ENCODE peak calls at places on chromosomes 13 and 19, in five cellular contexts. N, H, Z, W and S are unnamed samples.

GRCh38 chr13:104487006-104487405 is 1420.8 kb upstream of the SLC10A2 start:
- DNase-seq in N (no peak), W (no peak), H (no peak), Z (no peak), S (no peak)

GRCh38 chr13:44719857-44720671 is 143.9 kb upstream of the TSC22D1 start:
- DNase-seq in Z (no peak), W (no peak), H (no peak), N (peak), S (no peak)

GRCh38 chr13:107832521-107833095 is 382.7 kb downstream of the LIG4 start:
- DNase-seq in N (no peak), Z (no peak), H (no peak), W (no peak), S (no peak)

GRCh38 chr13:41960700-41961697 is at the start of gene VWA8:
- DNase-seq in H (peak), W (no peak), N (peak), Z (peak), S (peak)

GRCh38 chr19:50724522-50725217 is 1.5 kb downstream of the CLEC11A start:
- DNase-seq in N (peak), Z (peak), H (peak), W (peak), S (peak)

GRCh38 chr13:48975101-48975925 is at the start of gene FNDC3A:
- DNase-seq in H (peak), Z (peak), W (no peak), N (peak), S (peak)

GRCh38 chr19:45922281-45922680 is 7.7 kb upstream of the NANOS2 start:
- DNase-seq in H (peak), Z (peak), W (no peak), N (peak), S (peak)

GRCh38 chr19:47106819-47107200 is 6.8 kb downstream of the ZC3H4 start:
- DNase-seq in N (no peak), W (no peak), H (no peak), Z (peak), S (no peak)

GRCh38 chr13:44305845-44306244 is 67.8 kb upstream of the SERP2 start:
- DNase-seq in H (no peak), N (no peak), Z (no peak), W (no peak), S (no peak)

GRCh38 chr13:43785681-43786471 is 896 bp downstream of the ENOX1 start:
- DNase-seq in H (peak), N (peak), Z (no peak), W (no peak), S (no peak)

GRCh38 chr13:50238922-50239321 is 223.7 kb downstream of the KCNRG start:
- DNase-seq in H (no peak), Z (no peak), W (no peak), N (no peak), S (no peak)

GRCh38 chr13:101989798-101990350 is 412.0 kb downstream of the FGF14 start:
- DNase-seq in W (no peak), H (no peak), Z (no peak), N (no peak), S (no peak)

GRCh38 chr19:18333680-18334079 is 6.7 kb upstream of the PGPEP1 start:
- DNase-seq in N (no peak), W (no peak), H (no peak), Z (no peak), S (no peak)

GRCh38 chr19:1027953-1028902 is 1.8 kb downstream of the CNN2 start:
- DNase-seq in N (peak), Z (peak), H (peak), W (no peak), S (peak)

GRCh38 chr13:42894765-42895181 is 97.3 kb downstream of the EPSTI1 start:
- DNase-seq in H (no peak), Z (no peak), W (no peak), N (no peak), S (no peak)

GRCh38 chr19:32817252-32817912 is 52.2 kb downstream of the SLC7A9 start:
- DNase-seq in Z (no peak), W (no peak), H (no peak), N (no peak), S (peak)

GRCh38 chr13:46126552-46127171 is 21.8 kb upstream of the CPB2 start:
- DNase-seq in Z (peak), H (peak), W (no peak), N (peak), S (peak)

GRCh38 chr13:106561551-106562170 is 6.3 kb downstream of the ARGLU1 start:
- DNase-seq in H (no peak), W (peak), N (no peak), Z (peak), S (no peak)

GRCh38 chr13:107210216-107211010 is 642.5 kb upstream of the ARGLU1 start:
- DNase-seq in W (no peak), Z (no peak), H (no peak), N (no peak), S (no peak)

GRCh38 chr13:26502826-26503225 is 54.7 kb upstream of the WASF3 start:
- DNase-seq in Z (no peak), H (no peak), W (no peak), N (no peak), S (no peak)

GRCh38 chr19:2648528-2648937 is 54.0 kb downstream of the GNG7 start:
- DNase-seq in W (peak), Z (peak), N (peak), H (peak), S (peak)

GRCh38 chr13:28716511-28716910 is 2.3 kb downstream of the SLC46A3 start:
- DNase-seq in N (peak), H (no peak), W (no peak), Z (peak), S (no peak)

GRCh38 chr19:17180997-17181702 is 34.0 kb upstream of the USE1 start:
- DNase-seq in Z (no peak), N (no peak), H (peak), W (no peak), S (no peak)

GRCh38 chr13:48864100-48864499 is 111.6 kb upstream of the FNDC3A start:
- DNase-seq in N (no peak), Z (no peak), W (no peak), H (no peak), S (no peak)

GRCh38 chr13:94119360-94119936 is 360.0 kb downstream of the DCT start:
- DNase-seq in Z (no peak), H (no peak), N (no peak), W (no peak), S (peak)

GRCh38 chr13:112101360-112101930 is 34.5 kb downstream of the SOX1 start:
- DNase-seq in H (no peak), W (no peak), N (no peak), Z (no peak), S (no peak)

GRCh38 chr13:98585946-98586345 is 9.0 kb upstream of the STK24 start:
- DNase-seq in Z (no peak), N (no peak), H (no peak), W (no peak), S (no peak)

GRCh38 chr13:77776704-77777103 is 79.2 kb downstream of the SLAIN1 start:
- DNase-seq in N (no peak), Z (no peak), W (no peak), H (no peak), S (no peak)

GRCh38 chr13:40356011-40356410 is 310.4 kb downstream of the FOXO1 start:
- DNase-seq in Z (no peak), H (no peak), N (no peak), W (no peak), S (no peak)

GRCh38 chr13:66556306-66556705 is 673.8 kb downstream of the PCDH9 start:
- DNase-seq in W (no peak), N (no peak), Z (no peak), H (no peak), S (no peak)

GRCh38 chr13:39676315-39676876 is 20.9 kb downstream of the COG6 start:
- DNase-seq in N (peak), Z (peak), W (no peak), H (no peak), S (peak)

GRCh38 chr13:71661921-71662320 is 205.1 kb downstream of the DACH1 start:
- DNase-seq in W (no peak), Z (no peak), N (no peak), H (no peak), S (no peak)

GRCh38 chr19:1680976-1681375 is 28.6 kb upstream of the TCF3 start:
- DNase-seq in N (no peak), H (no peak), W (no peak), Z (no peak), S (no peak)

GRCh38 chr13:107866007-107866665 is 349.2 kb downstream of the LIG4 start:
- DNase-seq in H (peak), Z (peak), W (no peak), N (peak), S (no peak)

GRCh38 chr13:47330031-47330430 is 433.2 kb upstream of the HTR2A start:
- DNase-seq in N (no peak), W (no peak), H (no peak), Z (no peak), S (no peak)

GRCh38 chr13:47332149-47332548 is 435.3 kb upstream of the HTR2A start:
- DNase-seq in W (no peak), N (no peak), Z (no peak), H (no peak), S (no peak)

GRCh38 chr13:47337781-47338507 is 441.1 kb upstream of the HTR2A start:
- DNase-seq in W (no peak), N (no peak), Z (no peak), H (no peak), S (no peak)

GRCh38 chr13:47334173-47334572 is 437.3 kb upstream of the HTR2A start:
- DNase-seq in Z (no peak), H (no peak), N (no peak), W (no peak), S (no peak)
- TF ChIP-seq HDAC2 in Z (no peak), H (no peak), N (no peak), W (no peak), S (no peak)

DNA sequence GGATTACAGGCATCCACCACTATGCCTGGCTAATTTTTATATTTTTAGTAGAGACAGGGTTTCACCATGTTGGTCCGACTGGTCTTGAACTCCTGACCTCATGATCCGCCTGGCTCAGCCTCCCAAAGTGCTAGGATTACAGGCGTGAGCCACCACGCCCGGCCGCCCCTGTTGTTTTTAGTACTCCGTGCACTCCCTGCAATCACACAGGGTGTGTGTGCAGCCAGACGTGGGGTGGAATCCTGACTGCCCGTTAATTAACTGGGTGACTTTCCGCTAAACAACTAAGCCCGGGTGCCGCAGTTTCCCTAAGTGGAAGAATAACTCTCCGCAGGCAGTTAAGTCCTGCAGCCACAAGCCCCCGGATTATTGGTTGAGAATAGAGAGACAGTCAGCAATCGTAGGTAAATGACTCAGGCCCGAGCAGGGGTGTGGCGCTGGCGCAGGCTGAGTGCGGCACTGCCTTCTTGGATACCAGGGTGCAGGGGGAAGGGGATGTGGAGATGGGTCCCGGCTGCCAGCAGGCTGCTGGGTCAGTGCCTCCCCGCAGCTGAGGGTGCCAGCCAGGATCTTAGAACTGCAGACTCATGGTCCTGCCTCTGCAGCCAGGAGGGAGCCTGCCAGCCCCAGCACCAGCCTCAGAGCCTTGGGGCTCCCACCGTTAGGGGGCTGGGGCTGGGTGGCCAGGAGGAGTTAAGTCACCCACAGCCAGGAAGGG is 6.1 kb upstream of the FXYD3 start:
- DNase-seq in W (no peak), Z (no peak), H (no peak), N (peak), S (no peak)
- TF ChIP-seq HDAC2 in W (no peak), Z (no peak), H (no peak), N (no peak), S (no peak)

GRCh38 chr19:11230621-11231386 is 8.6 kb upstream of the ANGPTL8 start:
- DNase-seq in W (no peak), N (no peak), Z (no peak), H (no peak), S (peak)
- TF ChIP-seq HDAC2 in W (no peak), N (no peak), Z (peak), H (no peak), S (no peak)

DNA sequence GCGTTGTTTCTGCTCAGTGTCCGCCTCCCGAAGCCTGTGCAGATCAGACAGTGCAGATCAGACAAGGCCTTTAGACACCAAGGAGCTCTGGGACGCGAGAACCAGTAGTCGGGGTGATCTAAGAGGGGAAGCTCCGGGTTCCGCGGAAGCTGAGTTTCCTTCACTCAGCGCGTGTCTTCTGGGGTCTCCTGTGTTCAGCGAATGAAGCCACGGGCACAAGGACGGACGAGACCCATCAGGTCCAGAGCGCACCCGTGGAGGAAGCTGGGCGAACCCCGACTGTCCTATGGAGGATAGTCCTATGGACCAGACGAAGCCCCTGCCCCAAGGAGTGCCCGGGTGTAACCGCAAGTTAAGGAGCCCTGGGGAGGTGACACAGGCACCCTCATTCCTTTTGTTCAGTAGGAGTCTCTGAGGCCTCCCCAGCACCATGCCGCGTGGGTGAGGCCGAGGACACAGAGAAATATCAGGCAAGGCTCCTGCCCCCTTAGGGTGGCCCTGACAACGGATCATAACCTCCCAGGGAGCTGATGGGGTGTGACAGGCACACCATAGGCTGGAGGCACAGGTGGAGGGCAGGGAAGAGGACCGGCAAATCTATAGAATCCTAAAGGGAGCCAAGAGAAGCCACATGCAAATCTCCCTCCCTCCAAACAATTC is 614 bp upstream of the TMEM238 start:
- DNase-seq in W (no peak), N (no peak), Z (peak), H (peak), S (no peak)
- TF ChIP-seq HDAC2 in W (no peak), N (no peak), Z (no peak), H (no peak), S (no peak)

GRCh38 chr19:39926170-39926755 is 8.2 kb downstream of the FCGBP start:
- DNase-seq in W (no peak), N (no peak), Z (no peak), H (no peak), S (no peak)
- TF ChIP-seq HDAC2 in W (no peak), N (no peak), Z (no peak), H (no peak), S (no peak)

DNA sequence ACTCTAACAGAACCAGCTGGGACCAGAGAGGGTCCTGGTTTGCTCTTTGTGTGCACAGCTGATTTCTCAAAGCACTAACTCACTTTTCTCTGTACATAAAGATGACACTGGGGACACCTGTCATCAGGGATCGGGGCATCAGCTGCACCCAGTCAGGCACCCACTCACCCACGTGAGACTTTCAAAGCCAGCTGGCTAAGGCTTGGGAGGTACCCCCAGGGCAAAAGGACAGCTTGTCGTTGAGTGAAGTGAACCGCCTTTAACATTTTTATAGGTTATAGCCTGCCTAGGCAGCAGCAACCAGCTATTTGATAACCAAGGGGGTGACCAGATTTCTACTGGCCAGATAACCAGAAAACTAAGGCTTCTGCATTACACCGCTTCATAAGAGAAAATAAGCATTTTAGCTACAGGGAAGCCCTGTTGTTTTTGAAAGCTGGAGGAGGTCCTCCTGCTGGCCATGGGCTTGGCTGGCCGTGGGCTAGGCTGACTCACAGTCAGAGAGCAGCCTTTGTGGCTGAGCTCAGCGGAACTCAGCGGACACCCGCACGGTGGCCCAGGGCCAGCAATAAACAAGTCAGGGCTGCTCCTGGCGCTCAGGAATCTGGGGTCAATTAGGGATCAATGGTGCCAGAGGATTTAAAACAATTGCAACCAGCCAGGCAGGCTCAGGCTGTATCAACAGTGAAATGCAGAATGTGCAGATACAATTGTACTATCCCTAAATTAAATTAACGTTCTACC is 57.1 kb downstream of the ALOX5AP start:
- DNase-seq in H (no peak), N (peak), W (no peak), Z (peak), S (peak)
- TF ChIP-seq HDAC2 in H (no peak), N (no peak), W (no peak), Z (no peak), S (no peak)

DNA sequence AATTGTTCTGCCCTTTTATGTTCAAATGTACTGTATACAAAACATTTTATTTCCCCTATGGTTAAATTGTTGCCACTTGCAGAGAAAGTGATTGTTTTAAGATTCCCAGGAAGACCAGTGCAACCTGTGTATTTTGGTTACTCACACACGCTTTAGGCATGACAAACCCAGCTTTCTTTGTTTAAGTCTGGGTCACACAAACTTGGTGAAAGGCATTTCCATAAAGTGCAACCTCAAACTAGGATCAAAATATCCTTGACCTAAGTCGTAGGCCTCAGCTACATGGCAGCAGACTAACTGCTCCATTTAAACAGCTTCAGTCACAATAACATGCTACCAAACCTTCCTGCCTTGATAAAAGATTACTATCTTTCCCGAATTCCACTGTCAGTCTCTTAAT is 639.0 kb upstream of the PRR20A start:
- DNase-seq in N (no peak), Z (no peak), H (no peak), W (no peak), S (no peak)
- TF ChIP-seq HDAC2 in N (no peak), Z (no peak), H (no peak), W (no peak), S (no peak)

GRCh38 chr13:30751183-30751933 is 16.0 kb downstream of the ALOX5AP start:
- DNase-seq in N (no peak), Z (no peak), W (no peak), H (no peak), S (no peak)
- TF ChIP-seq HDAC2 in N (no peak), Z (no peak), W (no peak), H (no peak), S (no peak)